ENCODE peak calls at places on chromosomes 5 and 9, in five cellular contexts. R, D, S, B and M are unnamed samples.

GRCh38 chr9:78130004-78130403 is 98.4 kb upstream of the GNAQ start:
- DNase-seq in R (no peak), S (no peak), D (peak), B (peak), M (no peak)

GRCh38 chr5:134738963-134739661 is 764 bp downstream of the CAMLG start:
- DNase-seq in D (peak), B (peak), S (no peak), R (peak), M (no peak)

GRCh38 chr9:14633906-14634565 is 59.2 kb downstream of the ZDHHC21 start:
- DNase-seq in D (no peak), B (no peak), S (no peak), R (no peak), M (no peak)

GRCh38 chr5:139340051-139340450 is 1.6 kb upstream of the PAIP2 start:
- DNase-seq in D (no peak), B (no peak), R (no peak), S (no peak), M (no peak)

GRCh38 chr5:178349147-178349527 is 116.5 kb upstream of the PHYKPL start:
- DNase-seq in S (peak), D (no peak), B (no peak), R (no peak), M (no peak)

GRCh38 chr5:156431956-156432829 is 105.2 kb downstream of the SGCD start:
- DNase-seq in D (no peak), S (no peak), B (no peak), R (no peak), M (no peak)

GRCh38 chr5:131532016-131532640 is 102.9 kb downstream of the RAPGEF6 start:
- DNase-seq in D (no peak), B (no peak), R (no peak), S (no peak), M (no peak)

GRCh38 chr9:120924698-120925534 is 1.7 kb downstream of the TRAF1 start:
- DNase-seq in S (no peak), R (no peak), B (no peak), D (no peak), M (no peak)

GRCh38 chr9:136140966-136141365 is 22.3 kb upstream of the TMEM250 start:
- DNase-seq in R (no peak), D (no peak), S (no peak), B (no peak), M (no peak)

GRCh38 chr9:93664549-93665120 is 88.3 kb downstream of the PHF2 start:
- DNase-seq in B (no peak), R (no peak), S (peak), D (no peak), M (no peak)

GRCh38 chr5:174589011-174589410 is 135.4 kb upstream of the MSX2 start:
- DNase-seq in B (no peak), D (no peak), R (peak), S (no peak), M (no peak)

GRCh38 chr9:130128251-130128650 is 44.0 kb upstream of the NCS1 start:
- DNase-seq in R (no peak), D (no peak), S (no peak), B (no peak), M (no peak)

GRCh38 chr9:95938724-95939123 is 63.2 kb downstream of the ERCC6L2 start:
- DNase-seq in S (no peak), R (no peak), D (no peak), B (no peak), M (no peak)

GRCh38 chr9:36328798-36329411 is 70.7 kb upstream of the GNE start:
- DNase-seq in B (peak), D (no peak), R (peak), S (no peak), M (no peak)

GRCh38 chr5:150700298-150700599 is 613 bp downstream of the RBM22 start:
- DNase-seq in B (no peak), D (no peak), R (no peak), S (no peak), M (no peak)

GRCh38 chr9:136159851-136160250 is 41.2 kb upstream of the TMEM250 start:
- DNase-seq in D (no peak), B (no peak), S (peak), R (no peak), M (no peak)

GRCh38 chr5:82004511-82004910 is 32.7 kb downstream of the ATG10 start:
- DNase-seq in D (no peak), R (peak), S (no peak), B (no peak), M (no peak)

GRCh38 chr5:111223790-111224560 is at the start of gene CAMK4:
- DNase-seq in S (peak), D (peak), R (peak), B (peak), M (no peak)

GRCh38 chr5:135349886-135350285 is 49.1 kb downstream of the MACROH2A1 start:
- DNase-seq in D (no peak), R (no peak), B (no peak), S (no peak), M (no peak)

GRCh38 chr5:121968910-121969607 is 7.3 kb downstream of the SRFBP1 start:
- DNase-seq in R (peak), B (peak), D (no peak), S (no peak), M (peak)
- H3K27ac ChIP-seq in R (peak), B (peak), D (no peak), S (peak), M (peak)

GRCh38 chr5:459562-460412 is 16.8 kb downstream of the EXOC3 start:
- DNase-seq in D (no peak), S (peak), B (no peak), R (no peak), M (no peak)

GRCh38 chr5:458547-459353 is 15.8 kb downstream of the EXOC3 start:
- DNase-seq in R (peak), B (no peak), D (no peak), S (peak), M (peak)

GRCh38 chr5:455806-456205 is 12.8 kb downstream of the EXOC3 start:
- DNase-seq in R (no peak), S (peak), B (no peak), D (no peak), M (no peak)

GRCh38 chr5:456351-457194 is 13.6 kb downstream of the EXOC3 start:
- DNase-seq in D (no peak), B (no peak), R (no peak), S (peak), M (no peak)

DNA sequence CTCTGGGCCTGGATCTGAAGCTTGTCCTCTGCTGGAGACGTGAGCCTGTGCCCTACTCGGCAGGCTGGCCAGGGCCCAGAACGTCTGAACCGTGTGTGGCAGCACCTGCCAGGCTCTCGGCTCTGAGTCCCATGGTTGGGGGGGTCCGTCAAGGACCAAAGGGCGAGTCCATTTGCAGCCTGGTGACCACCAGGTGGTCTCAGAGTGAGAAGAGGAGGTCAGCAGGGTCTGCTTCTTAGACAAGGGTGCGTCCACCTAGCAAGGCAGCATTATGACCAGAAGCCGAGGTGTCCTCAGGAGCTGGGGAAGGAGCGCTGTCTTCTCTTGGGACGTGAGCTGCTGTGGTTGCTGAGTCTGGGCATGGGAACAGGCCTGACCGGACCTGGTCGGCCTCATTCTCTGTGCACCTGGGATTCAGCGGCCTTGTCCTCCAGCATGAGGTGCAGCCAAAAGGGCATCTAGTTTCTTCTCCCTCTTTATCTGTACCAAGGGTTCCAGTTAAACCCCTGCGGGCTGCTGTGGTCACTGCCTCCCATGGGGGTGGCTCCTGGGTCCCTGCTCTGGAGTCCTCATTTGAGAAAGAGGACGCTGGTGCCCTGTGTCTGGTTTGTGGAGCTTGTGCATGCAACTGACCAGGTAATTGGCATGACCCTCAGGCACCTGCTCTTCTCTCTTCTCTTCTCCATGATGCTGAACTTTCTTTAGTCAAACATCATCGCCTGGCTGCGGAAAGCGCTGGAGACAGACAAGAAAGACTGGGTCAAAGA is 14.4 kb downstream of the EXOC3 start:
- DNase-seq in S (peak), R (no peak), D (no peak), B (no peak), M (no peak)
- H3K27ac ChIP-seq in S (no peak), R (no peak), D (no peak), B (no peak), M (no peak)

GRCh38 chr9:126586236-126586635 is 27.5 kb upstream of the LMX1B start:
- DNase-seq in R (no peak), S (no peak), D (no peak), B (no peak), M (no peak)
- H3K27ac ChIP-seq in R (no peak), S (no peak), D (no peak), B (no peak), M (no peak)

DNA sequence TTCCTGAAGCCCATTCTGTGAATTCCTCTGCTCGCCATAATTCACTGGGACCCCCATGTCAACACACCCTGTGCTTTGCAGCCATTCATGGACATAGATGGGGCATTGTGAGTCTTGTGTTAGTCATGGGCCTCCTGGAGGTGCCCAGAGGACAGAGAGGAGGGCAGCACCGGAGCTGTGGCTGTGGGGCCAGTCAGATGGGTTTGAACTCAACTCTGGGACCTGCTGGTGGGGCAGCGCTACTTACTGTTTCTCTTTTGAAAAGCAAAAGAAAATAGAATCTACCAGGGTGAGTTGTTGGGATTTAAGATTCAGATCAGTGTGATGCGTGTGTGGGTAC is 11.3 kb upstream of the EXOC3 start:
- DNase-seq in B (no peak), R (no peak), D (no peak), S (no peak), M (no peak)
- H3K27ac ChIP-seq in B (no peak), R (no peak), D (no peak), S (no peak), M (no peak)